ENCODE peak calls at places on chromosomes 11 and 22, in four cellular contexts. H is progenitor cell of endocrine pancreas, I is esophagus squamous epithelium, J is lower leg skin. O is an unnamed sample.

GRCh38 chr22:17121235-17122195 is at the start of gene TMEM121B:
- DNase-seq in H (peak; percentile 66), I (no peak), J (peak; percentile 92), O (no peak)

GRCh38 chr11:23574149-23574548 is 713.9 kb upstream of the CCDC179 start:
- DNase-seq in H (no peak), I (no peak), J (no peak), O (no peak)

GRCh38 chr11:10522276-10522675 is 18.7 kb downstream of the RNF141 start:
- DNase-seq in H (no peak), I (no peak), J (no peak), O (no peak)

GRCh38 chr22:17999851-18000250 is 24.5 kb downstream of the MICAL3 start:
- DNase-seq in H (no peak), I (no peak), J (no peak), O (no peak)

GRCh38 chr22:41672780-41673509 is 15.7 kb downstream of the SNU13 start:
- DNase-seq in H (no peak), I (no peak), J (no peak), O (no peak)

GRCh38 chr11:1749020-1749758 is 1.2 kb downstream of the IFITM10 start:
- DNase-seq in H (no peak), I (no peak), J (peak; percentile 85), O (no peak)

GRCh38 chr11:63530021-63530420 is 6.6 kb upstream of the PLAAT4 start:
- DNase-seq in H (no peak), I (no peak), J (peak; percentile 42), O (no peak)

GRCh38 chr11:30329150-30329940 is 6.4 kb downstream of the ARL14EP start:
- DNase-seq in H (no peak), I (no peak), J (no peak), O (no peak)

GRCh38 chr11:130655308-130655707 is 206.9 kb downstream of the ADAMTS15 start:
- DNase-seq in H (no peak), I (no peak), J (no peak), O (no peak)

GRCh38 chr11:9624448-9624847 is 39.4 kb upstream of the SWAP70 start:
- DNase-seq in H (no peak), I (no peak), J (no peak), O (no peak)

GRCh38 chr11:34650528-34650927 is 29.6 kb downstream of the EHF start:
- DNase-seq in H (no peak), I (no peak), J (no peak), O (no peak)

GRCh38 chr11:75656044-75656726 is 12.7 kb downstream of the MAP6 start:
- DNase-seq in H (no peak), I (no peak), J (no peak), O (no peak)

GRCh38 chr11:36793542-36793926 is 195.5 kb upstream of the RAG2 start:
- DNase-seq in H (no peak), I (no peak), J (no peak), O (no peak)

GRCh38 chr22:28051787-28052356 is 132.8 kb upstream of the PITPNB start:
- DNase-seq in H (peak; percentile 61), I (no peak), J (no peak), O (no peak)

GRCh38 chr22:31084811-31085492 is 3.8 kb downstream of the SMTN start:
- DNase-seq in H (peak; percentile 79), I (peak; percentile 47), J (peak; percentile 98), O (no peak)

GRCh38 chr11:61092280-61092766 is 10.0 kb upstream of the CD5 start:
- DNase-seq in H (no peak), I (no peak), J (no peak), O (no peak)

GRCh38 chr11:35629914-35630313 is 11.7 kb downstream of the FJX1 start:
- DNase-seq in H (no peak), I (no peak), J (no peak), O (no peak)

GRCh38 chr11:134510641-134511040 is 98.6 kb upstream of the B3GAT1 start:
- DNase-seq in H (no peak), I (no peak), J (peak; percentile 61), O (no peak)

GRCh38 chr11:102654761-102655160 is 29.6 kb upstream of the MMP20 start:
- DNase-seq in H (no peak), I (no peak), J (no peak), O (no peak)

GRCh38 chr11:72742522-72743320 is 9.5 kb downstream of the ARAP1 start:
- DNase-seq in H (no peak), I (no peak), J (no peak), O (no peak)

GRCh38 chr22:28969401-28970168 is 86.2 kb downstream of the ZNRF3 start:
- DNase-seq in H (no peak), I (no peak), J (peak; percentile 28), O (no peak)

GRCh38 chr11:20668844-20669832 is at the start of gene NELL1:
- DNase-seq in H (no peak), I (no peak), J (no peak), O (no peak)